ENCODE peak calls at places on chromosome 7, in four cellular contexts. N, E, S and V are unnamed samples.

GRCh38 chr7:85554294-85554877 is 367.5 kb upstream of the SEMA3D start:
- DNase-seq in N (peak), E (no peak), S (no peak), V (no peak)

GRCh38 chr7:17098515-17098914 is 199.9 kb upstream of the AHR start:
- DNase-seq in N (no peak), E (no peak), S (no peak), V (no peak)

GRCh38 chr7:26603631-26604030 is 260.8 kb downstream of the SKAP2 start:
- DNase-seq in N (no peak), E (no peak), S (no peak), V (no peak)

GRCh38 chr7:115078386-115078785 is 156.5 kb downstream of the MDFIC start:
- DNase-seq in N (no peak), E (no peak), S (no peak), V (no peak)

GRCh38 chr7:117667456-117667855 is 187.6 kb downstream of the CFTR start:
- DNase-seq in N (no peak), E (no peak), S (no peak), V (no peak)

GRCh38 chr7:6654842-6655610 is 17.9 kb downstream of the ZNF316 start:
- DNase-seq in N (no peak), E (no peak), S (no peak), V (no peak)

GRCh38 chr7:155454183-155455112 is 3.5 kb upstream of the EN2 start:
- DNase-seq in N (no peak), E (no peak), S (no peak), V (peak)

GRCh38 chr7:96823274-96823673 is 113.6 kb upstream of the SEM1 start:
- DNase-seq in N (no peak), E (no peak), S (no peak), V (no peak)

GRCh38 chr7:2260820-2261219 is 18.8 kb downstream of the NUDT1 start:
- DNase-seq in N (no peak), E (peak), S (no peak), V (no peak)

GRCh38 chr7:108138911-108139310 is 8.8 kb upstream of the LAMB4 start:
- DNase-seq in N (peak), E (no peak), S (no peak), V (no peak)

GRCh38 chr7:266851-267840 is 22.8 kb upstream of the FOXL3 start:
- DNase-seq in N (no peak), E (peak), S (no peak), V (no peak)

GRCh38 chr7:87151701-87152111 is 547 bp upstream of the DMTF1 start:
- DNase-seq in N (no peak), E (no peak), S (no peak), V (no peak)

GRCh38 chr7:15571303-15571878 is 9.6 kb upstream of the AGMO start:
- DNase-seq in N (peak), E (no peak), S (no peak), V (no peak)

GRCh38 chr7:137760111-137760510 is 86.7 kb downstream of the DGKI start:
- DNase-seq in N (no peak), E (no peak), S (no peak), V (no peak)

GRCh38 chr7:151838861-151839381 is 38.0 kb downstream of the PRKAG2 start:
- DNase-seq in N (no peak), E (no peak), S (peak), V (no peak)

GRCh38 chr7:379456-380225 is 89.7 kb downstream of the FOXL3 start:
- DNase-seq in N (no peak), E (peak), S (no peak), V (peak)

GRCh38 chr7:114653391-114654088 is 238.9 kb downstream of the FOXP2 start:
- DNase-seq in N (peak), E (no peak), S (no peak), V (no peak)

GRCh38 chr7:156988605-156989185 is 21.8 kb downstream of the MNX1 start:
- DNase-seq in N (no peak), E (no peak), S (no peak), V (no peak)

GRCh38 chr7:129821476-129821875 is 131.3 kb downstream of the UBE2H start:
- DNase-seq in N (no peak), E (no peak), S (no peak), V (no peak)

GRCh38 chr7:129827467-129827990 is 125.2 kb downstream of the UBE2H start:
- DNase-seq in N (no peak), E (no peak), S (no peak), V (no peak)

GRCh38 chr7:129825005-129825553 is 127.7 kb downstream of the UBE2H start:
- DNase-seq in N (no peak), E (no peak), S (peak), V (peak)

GRCh38 chr7:129825554-129826267 is 127.0 kb downstream of the UBE2H start:
- DNase-seq in N (peak), E (peak), S (peak), V (peak)

DNA sequence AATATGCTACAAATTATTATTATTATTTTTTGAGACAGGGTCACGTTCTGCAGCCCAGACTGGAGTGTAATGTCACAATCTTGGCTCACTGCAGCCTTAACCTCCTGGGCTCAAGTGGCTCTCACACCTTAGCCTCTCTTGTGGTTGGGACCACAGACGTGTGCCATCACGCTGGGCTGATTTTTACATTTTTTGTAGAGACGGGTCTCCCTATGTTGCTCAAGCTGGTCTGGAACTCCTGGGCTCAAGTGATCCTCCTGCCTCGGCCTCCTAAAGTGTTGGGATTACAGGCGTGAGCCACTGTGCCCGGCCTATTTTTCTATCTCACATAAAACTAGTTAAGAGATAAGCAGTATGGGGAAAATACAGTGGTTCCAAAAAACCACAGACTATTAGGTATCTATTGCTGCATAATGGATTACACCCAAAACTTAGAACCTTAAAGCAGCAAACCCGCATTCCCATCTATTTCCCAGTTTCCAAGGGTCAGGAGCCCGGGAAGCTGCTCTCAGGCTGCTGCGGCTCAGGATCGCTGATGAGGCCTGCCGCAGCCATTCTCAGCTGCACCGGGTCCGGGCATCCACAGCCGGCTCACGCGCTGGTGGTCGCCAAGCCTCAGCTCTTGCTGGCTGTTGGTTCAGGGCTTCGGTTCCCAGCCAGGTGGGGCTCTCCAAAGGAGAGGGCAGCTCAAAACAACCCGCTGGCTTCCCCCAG is 128.3 kb downstream of the UBE2H start:
- DNase-seq in N (no peak), E (no peak), S (no peak), V (no peak)
- TF ChIP-seq POLR2AphosphoS5 in N (no peak), E (no peak), S (no peak), V (no peak)

DNA sequence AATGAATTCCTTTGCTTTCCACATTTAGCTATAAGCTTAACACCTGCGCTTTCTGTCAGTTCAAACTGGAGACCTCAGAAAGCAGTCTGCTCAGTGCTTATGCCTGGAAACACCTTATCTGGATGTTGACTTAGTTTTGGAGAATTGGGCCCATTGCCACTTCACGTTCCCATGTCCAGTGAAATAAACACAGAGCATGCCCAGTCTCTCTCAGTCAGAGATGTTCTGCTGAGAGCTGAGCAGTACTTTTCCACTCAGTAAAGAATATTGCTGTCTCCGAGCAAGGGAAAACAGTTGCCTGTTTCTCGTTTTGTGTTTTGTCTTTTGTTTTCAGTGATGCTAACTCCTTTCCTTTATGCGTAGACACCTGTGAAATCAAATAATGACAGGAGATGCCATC is 83.2 kb upstream of the PRR15 start:
- DNase-seq in N (no peak), E (peak), S (no peak), V (no peak)
- TF ChIP-seq POLR2AphosphoS5 in N (no peak), E (no peak), S (no peak), V (no peak)

DNA sequence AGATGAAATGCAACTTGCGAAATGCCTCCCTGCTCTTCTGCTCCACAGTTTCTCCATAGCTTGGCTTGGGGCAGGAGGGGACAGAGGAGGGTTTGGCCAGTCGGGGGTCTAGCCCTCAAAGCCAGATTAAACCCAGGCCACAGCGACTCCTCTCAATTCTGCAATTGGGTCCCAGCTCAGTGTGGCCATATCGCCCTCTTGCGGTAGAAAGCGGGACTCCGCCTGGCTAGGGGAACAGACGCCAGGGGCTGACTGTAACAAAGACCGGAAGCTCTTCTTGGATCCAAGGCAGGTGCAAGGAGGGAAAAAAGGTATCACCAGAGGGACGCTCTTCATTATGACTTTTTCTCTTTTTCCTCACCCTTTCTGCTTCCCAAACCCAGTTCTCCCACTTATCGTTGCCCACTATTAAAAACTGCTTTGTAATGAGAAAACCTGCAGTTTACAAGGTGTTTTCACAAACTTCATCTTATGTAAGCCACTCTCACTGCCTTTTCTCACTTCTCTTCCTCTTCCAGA is 36.6 kb upstream of the TNPO3 start:
- DNase-seq in N (peak), E (peak), S (peak), V (peak)
- TF ChIP-seq POLR2AphosphoS5 in N (no peak), E (no peak), S (no peak), V (no peak)

GRCh38 chr7:146830686-146831085 is 714.1 kb downstream of the CNTNAP2 start:
- DNase-seq in N (no peak), E (no peak), S (no peak), V (no peak)
- TF ChIP-seq POLR2AphosphoS5 in N (no peak), E (no peak), S (no peak), V (no peak)

GRCh38 chr7:130276796-130277762 is 10.4 kb downstream of the CPA2 start:
- DNase-seq in N (no peak), E (no peak), S (no peak), V (no peak)
- TF ChIP-seq POLR2AphosphoS5 in N (no peak), E (no peak), S (no peak), V (no peak)

DNA sequence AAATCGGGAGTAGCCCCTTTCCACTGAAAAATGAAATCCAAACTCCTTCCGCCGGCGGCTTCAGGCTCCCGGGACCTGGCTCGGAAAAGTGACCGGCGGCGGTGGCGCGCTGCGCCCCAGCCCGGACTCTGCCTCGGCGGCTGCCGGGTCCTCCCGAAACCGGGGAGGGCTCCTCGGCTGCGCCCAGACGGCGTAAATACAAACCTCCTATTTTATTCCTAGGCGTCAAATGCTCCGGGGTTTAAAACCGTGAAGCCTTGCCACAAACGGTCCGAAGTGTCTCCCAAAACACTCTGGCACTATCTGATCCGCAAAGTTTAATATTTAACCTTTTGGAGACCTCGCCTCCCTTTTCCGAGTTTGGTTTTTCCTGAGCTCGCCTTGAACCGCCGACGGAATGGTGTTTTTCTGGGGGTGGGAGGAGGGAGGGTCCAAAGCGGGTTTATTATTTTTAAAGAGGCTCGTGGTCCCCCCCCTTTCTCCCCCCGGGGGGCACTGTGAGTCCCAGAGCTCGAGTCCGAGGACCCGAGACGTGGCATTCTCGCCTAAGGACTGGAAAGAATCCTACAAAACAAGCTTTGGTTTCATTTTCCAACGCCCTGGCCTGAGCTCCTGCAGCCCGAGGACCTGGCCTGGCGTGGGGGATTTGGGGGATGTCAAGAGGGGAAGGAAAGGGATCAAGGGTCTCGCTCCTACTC is 1.9 kb downstream of the TNRC18 start:
- DNase-seq in N (peak), E (peak), S (no peak), V (no peak)
- TF ChIP-seq POLR2AphosphoS5 in N (no peak), E (peak), S (no peak), V (no peak)

DNA sequence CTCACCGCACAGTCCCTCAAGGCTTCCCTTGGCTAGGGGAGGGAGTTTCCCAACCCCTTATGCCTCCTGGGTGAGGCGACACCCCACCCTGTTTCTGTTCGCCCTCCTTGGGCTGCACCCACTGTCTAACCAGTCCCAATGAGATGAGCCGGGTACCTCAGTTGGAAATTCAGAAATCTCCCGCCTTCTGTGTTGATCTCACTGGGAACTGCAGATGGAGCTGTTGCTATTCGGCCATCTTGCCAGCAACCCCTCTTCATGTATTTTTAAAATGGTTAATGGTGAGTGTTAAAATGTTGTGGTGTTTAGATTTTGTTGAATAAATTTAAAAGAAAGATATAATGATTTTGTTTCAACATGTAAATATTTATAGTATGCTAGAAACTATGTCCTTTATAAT is 22.0 kb downstream of the UMAD1 start:
- DNase-seq in N (no peak), E (no peak), S (no peak), V (no peak)
- TF ChIP-seq POLR2AphosphoS5 in N (no peak), E (no peak), S (no peak), V (no peak)